ENCODE peak calls at places on chromosomes 5 and 9, in five cellular contexts. J is fibroblast of lung, W is fibroblast of pulmonary artery, G is MM.1S, V is astrocyte of the spinal cord. N is an unnamed sample.

GRCh38 chr9:23683021-23683431 is 143.0 kb downstream of the ELAVL2 start:
- DNase-seq in V (peak), W (no peak), J (no peak), G (no peak), N (no peak)

GRCh38 chr5:172534229-172535169 is 80.2 kb upstream of the SH3PXD2B start:
- DNase-seq in V (no peak), G (no peak), J (no peak), W (no peak), N (no peak)

GRCh38 chr9:21559402-21560280 is 77.5 kb upstream of the IFNE start:
- DNase-seq in G (peak), W (peak), J (peak), V (peak), N (peak)

GRCh38 chr9:14326264-14326826 is 12.4 kb upstream of the NFIB start:
- DNase-seq in G (peak), J (peak), V (peak), W (peak), N (peak)

GRCh38 chr9:130073373-130073772 is 19.7 kb downstream of the GPR107 start:
- DNase-seq in W (peak), G (no peak), V (peak), J (peak), N (peak)

GRCh38 chr9:33170464-33171156 is 3.5 kb upstream of the B4GALT1 start:
- DNase-seq in J (peak), G (no peak), W (no peak), V (no peak), N (peak)

GRCh38 chr5:1108865-1109174 is 3.0 kb downstream of the SLC12A7 start:
- DNase-seq in J (no peak), V (no peak), W (no peak), G (no peak), N (no peak)

GRCh38 chr5:154168395-154168794 is 22.1 kb upstream of the GALNT10 start:
- DNase-seq in V (no peak), J (no peak), W (no peak), G (no peak), N (no peak)

GRCh38 chr9:120891255-120891954 is 14.4 kb upstream of the PHF19 start:
- DNase-seq in V (no peak), G (no peak), J (peak), W (no peak), N (no peak)

GRCh38 chr9:133708770-133709611 is 29.2 kb downstream of the SARDH start:
- DNase-seq in V (no peak), W (no peak), J (no peak), G (no peak), N (no peak)

GRCh38 chr5:123125172-123125508 is 36.1 kb downstream of the PRDM6 start:
- DNase-seq in G (no peak), W (peak), J (peak), V (peak), N (peak)

GRCh38 chr5:33891731-33892418 is at the start of gene ADAMTS12:
- DNase-seq in G (no peak), W (peak), J (peak), V (peak), N (peak)

GRCh38 chr5:9715891-9716335 is 85.8 kb upstream of the TAS2R1 start:
- DNase-seq in W (peak), J (peak), V (peak), G (no peak), N (peak)

GRCh38 chr5:17305964-17306725 is 88.7 kb downstream of the BASP1 start:
- DNase-seq in V (peak), W (peak), J (peak), G (no peak), N (peak)

GRCh38 chr9:138082918-138083636 is 205.5 kb downstream of the CACNA1B start:
- DNase-seq in J (no peak), V (no peak), G (no peak), W (no peak), N (no peak)

GRCh38 chr9:95874303-95874988 is 1.0 kb upstream of the ERCC6L2 start:
- DNase-seq in G (no peak), V (no peak), J (peak), W (peak), N (no peak)

GRCh38 chr5:115806986-115807653 is 9.3 kb downstream of the CDO1 start:
- DNase-seq in W (no peak), J (no peak), V (no peak), G (no peak), N (no peak)

GRCh38 chr9:122091682-122092592 is 1.2 kb downstream of the TTLL11 start:
- DNase-seq in J (no peak), V (no peak), W (no peak), G (no peak), N (no peak)

GRCh38 chr5:16690243-16690839 is 73.5 kb upstream of the RETREG1 start:
- DNase-seq in G (no peak), V (peak), W (peak), J (peak), N (peak)

GRCh38 chr5:13783731-13784130 is 160.8 kb downstream of the DNAH5 start:
- DNase-seq in J (no peak), W (no peak), G (no peak), V (no peak), N (no peak)

GRCh38 chr9:37575511-37575914 is 667 bp downstream of the FBXO10 start:
- DNase-seq in V (no peak), J (no peak), G (peak), W (peak), N (no peak)

GRCh38 chr5:142529626-142530278 is 156.1 kb downstream of the FGF1 start:
- DNase-seq in G (no peak), V (peak), W (peak), J (no peak), N (peak)

GRCh38 chr5:3741372-3741770 is 145.7 kb downstream of the IRX1 start:
- DNase-seq in G (no peak), V (no peak), W (no peak), J (no peak), N (no peak)

GRCh38 chr5:68994645-68995044 is 99.2 kb upstream of the SLC30A5 start:
- DNase-seq in G (no peak), W (no peak), V (no peak), J (no peak), N (no peak)

GRCh38 chr5:112682621-112683061 is 55.0 kb upstream of the APC start:
- DNase-seq in J (no peak), G (no peak), V (peak), W (no peak), N (no peak)

GRCh38 chr9:86713456-86713855 is 233.8 kb downstream of the GAS1 start:
- DNase-seq in W (peak), G (no peak), J (peak), V (peak), N (peak)

GRCh38 chr9:93028448-93029006 is 30.0 kb upstream of the SUSD3 start:
- DNase-seq in J (no peak), V (no peak), G (no peak), W (peak), N (no peak)

GRCh38 chr5:127766556-127767335 is 63.6 kb downstream of the CCDC192 start:
- DNase-seq in V (peak), W (peak), G (no peak), J (no peak), N (peak)

GRCh38 chr5:170513856-170514255 is 10.0 kb downstream of the KCNIP1 start:
- DNase-seq in W (no peak), V (no peak), G (no peak), J (no peak), N (no peak)

GRCh38 chr9:12698293-12698692 is 5.1 kb downstream of the TYRP1 start:
- DNase-seq in V (peak), G (no peak), W (peak), J (peak), N (peak)

GRCh38 chr5:14713476-14714384 is 49.2 kb downstream of the OTULIN start:
- DNase-seq in V (no peak), G (no peak), W (no peak), J (no peak), N (no peak)

GRCh38 chr5:77463905-77464304 is 28.2 kb downstream of the WDR41 start:
- DNase-seq in J (peak), G (no peak), V (no peak), W (peak), N (peak)

GRCh38 chr5:9655641-9656040 is 25.5 kb upstream of the TAS2R1 start:
- DNase-seq in G (no peak), V (no peak), W (no peak), J (no peak), N (peak)

GRCh38 chr9:134152022-134152448 is 12.3 kb downstream of the RNU6ATAC start:
- DNase-seq in G (no peak), V (no peak), W (no peak), J (no peak), N (no peak)

GRCh38 chr9:37994639-37995347 is 74.2 kb downstream of the SHB start:
- DNase-seq in J (peak), W (peak), V (peak), G (no peak), N (peak)

GRCh38 chr9:79353856-79354520 is 217.8 kb upstream of the TLE4 start:
- DNase-seq in W (peak), J (peak), G (no peak), V (peak), N (peak)

GRCh38 chr9:110580850-110581249 is 1.3 kb upstream of the SVEP1 start:
- DNase-seq in G (no peak), J (peak), V (no peak), W (peak), N (no peak)

GRCh38 chr9:110578896-110579752 is at the start of gene SVEP1:
- DNase-seq in J (peak), W (peak), G (no peak), V (peak), N (peak)

GRCh38 chr9:110579763-110580255 is 268 bp upstream of the SVEP1 start:
- DNase-seq in J (peak), V (peak), G (no peak), W (peak), N (peak)

GRCh38 chr9:110582156-110582555 is 2.6 kb upstream of the SVEP1 start:
- DNase-seq in G (no peak), W (no peak), V (no peak), J (no peak), N (no peak)

DNA sequence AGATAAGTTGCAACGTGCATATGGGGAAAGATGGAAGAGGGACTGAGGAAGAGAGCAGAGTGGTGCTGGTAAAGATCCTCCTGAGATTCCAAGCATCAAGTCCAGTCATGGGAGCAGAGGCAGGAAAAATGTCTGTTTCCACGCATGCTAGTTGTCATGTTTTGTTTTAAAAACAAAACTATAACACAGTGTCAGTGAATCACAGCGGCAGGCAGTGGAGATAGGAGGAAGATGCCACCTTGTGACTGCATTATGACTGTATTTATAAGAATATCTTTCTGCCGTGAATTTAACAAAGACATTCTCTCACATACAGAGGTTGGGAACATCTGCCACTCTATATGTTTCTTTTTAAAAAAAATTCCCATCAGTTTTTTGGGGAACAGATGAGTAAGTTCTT is 3.7 kb upstream of the SVEP1 start:
- DNase-seq in J (peak), G (no peak), W (peak), V (no peak), N (peak)
- TF ChIP-seq CTCF in J (peak), G (peak), W (peak), V (no peak), N (peak)

DNA sequence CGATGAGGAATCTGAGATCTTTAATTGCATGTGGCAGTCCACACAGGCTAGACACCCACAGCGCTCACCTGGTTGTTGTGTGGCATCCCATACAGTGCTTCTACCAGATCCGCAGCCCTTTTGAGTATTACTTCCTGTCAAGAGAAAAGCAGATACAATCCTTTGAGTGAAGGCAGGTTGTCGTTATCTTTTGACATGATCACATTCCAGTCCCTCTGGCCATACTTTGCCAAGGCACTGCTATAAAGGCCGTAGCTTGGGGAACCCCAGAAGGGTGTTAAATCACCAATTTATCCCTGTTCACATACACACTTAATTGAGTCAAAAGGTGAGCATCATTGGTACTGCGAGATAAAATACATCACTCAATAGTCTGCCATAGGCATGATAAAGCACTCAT is 385.7 kb downstream of the EBF1 start:
- DNase-seq in G (no peak), V (no peak), J (no peak), W (no peak), N (no peak)
- H3K4me3 ChIP-seq in G (no peak), V (no peak), J (no peak), W (no peak), N (no peak)

GRCh38 chr5:138246822-138247221 is 27.6 kb downstream of the GFRA3 start:
- DNase-seq in J (no peak), W (no peak), G (no peak), V (no peak), N (no peak)
- TF ChIP-seq CTCF in J (no peak), W (no peak), G (no peak), V (no peak), N (no peak)

GRCh38 chr5:141360685-141361084 is 891 bp downstream of the PCDHGB2 start:
- DNase-seq in J (no peak), W (no peak), G (no peak), V (no peak), N (no peak)
- H3K4me3 ChIP-seq in J (no peak), W (no peak), G (no peak), V (no peak), N (no peak)

N was measured in choroid plexus epithelial cell.